ENCODE peak calls at places on chromosomes 12 and 14, in ten cellular contexts. V is AG08396, Y is hypothalamus, I is germinal center, R is PC-3, A is LHCN-M2, W is nucleus accumbens, G is ovary, D is RPMI7951, S is ecto neural progenitor cell. M is an unnamed sample.

GRCh38 chr14:64109821-64110554 is 184.2 kb downstream of the ESR2 start:
- DNase-seq in V (no peak), Y (no peak), I (no peak), R (no peak), A (peak), W (no peak), G (no peak), D (no peak), S (no peak), M (no peak)

GRCh38 chr12:5713599-5714001 is 231.5 kb downstream of the ANO2 start:
- DNase-seq in V (no peak), Y (no peak), I (no peak), R (no peak), A (no peak), W (no peak), G (no peak), D (no peak), S (peak), M (no peak)

GRCh38 chr14:99853206-99853605 is 60.0 kb downstream of the EML1 start:
- DNase-seq in V (peak), Y (no peak), I (peak), R (no peak), A (peak), W (no peak), G (no peak), D (no peak), S (no peak), M (no peak)

GRCh38 chr14:72708708-72709475 is 185.0 kb downstream of the DPF3 start:
- DNase-seq in V (no peak), Y (no peak), I (no peak), R (peak), A (no peak), W (peak), G (no peak), D (peak), S (peak), M (no peak)

GRCh38 chr14:94171208-94171607 is 2.9 kb upstream of the PPP4R4 start:
- DNase-seq in V (peak), Y (no peak), I (no peak), R (peak), A (peak), W (no peak), G (no peak), D (no peak), S (no peak), M (no peak)

GRCh38 chr14:21768116-21768874 is 94.7 kb upstream of the OR4E1 start:
- DNase-seq in V (peak), Y (no peak), I (peak), R (peak), A (peak), W (no peak), G (no peak), D (peak), S (no peak), M (no peak)

GRCh38 chr12:57460457-57461325 is 1.1 kb downstream of the GLI1 start:
- DNase-seq in V (peak), Y (no peak), I (no peak), R (no peak), A (no peak), W (no peak), G (no peak), D (no peak), S (peak), M (no peak)

GRCh38 chr12:57810450-57810849 is 8.1 kb downstream of the AVIL start:
- DNase-seq in V (no peak), Y (no peak), I (no peak), R (peak), A (peak), W (no peak), G (no peak), D (peak), S (no peak), M (no peak)

GRCh38 chr12:51852404-51853137 is 4.1 kb upstream of the FIGNL2 start:
- DNase-seq in V (no peak), Y (no peak), I (no peak), R (no peak), A (no peak), W (no peak), G (no peak), D (no peak), S (no peak), M (no peak)

GRCh38 chr14:63454863-63455622 is 88.1 kb downstream of the PPP2R5E start:
- DNase-seq in V (no peak), Y (no peak), I (no peak), R (peak), A (peak), W (no peak), G (no peak), D (peak), S (no peak), M (no peak)

GRCh38 chr12:21336656-21337055 is 1.9 kb upstream of the SLCO1A2 start:
- DNase-seq in V (no peak), Y (no peak), I (no peak), R (no peak), A (no peak), W (peak), G (no peak), D (no peak), S (no peak), M (no peak)

GRCh38 chr12:115661103-115661502 is 616.4 kb downstream of the MED13L start:
- DNase-seq in V (no peak), Y (no peak), I (no peak), R (no peak), A (no peak), W (no peak), G (no peak), D (peak), S (peak), M (no peak)